ENCODE peak calls at places on chromosomes 13 and 19, in four cellular contexts. One of them, this sample, is unnamed.

GRCh38 chr19:9171393-9171991 is 7.3 kb upstream of the OR7D2 start:
- DNase-seq in germinal center: no peak
- DNase-seq in HuH-7.5: no peak
- DNase-seq in cardiac fibroblast: peak
- DNase-seq in this sample: no peak

GRCh38 chr13:110705356-110705825 is 525 bp downstream of the CARS2 start:
- DNase-seq in HuH-7.5: no peak
- DNase-seq in cardiac fibroblast: no peak
- DNase-seq in germinal center: no peak
- DNase-seq in this sample: peak

GRCh38 chr13:22861958-22862466 is 318.8 kb upstream of the SGCG start:
- DNase-seq in cardiac fibroblast: no peak
- DNase-seq in HuH-7.5: no peak
- DNase-seq in germinal center: no peak
- DNase-seq in this sample: no peak

GRCh38 chr19:10516064-10516385 is 1.2 kb downstream of the S1PR5 start:
- DNase-seq in cardiac fibroblast: no peak
- DNase-seq in germinal center: no peak
- DNase-seq in HuH-7.5: no peak
- DNase-seq in this sample: no peak

GRCh38 chr13:30818323-30818960 is 83.1 kb downstream of the ALOX5AP start:
- DNase-seq in germinal center: no peak
- DNase-seq in HuH-7.5: no peak
- DNase-seq in cardiac fibroblast: peak
- DNase-seq in this sample: peak

GRCh38 chr13:91904597-91904996 is 506.2 kb downstream of the GPC5 start:
- DNase-seq in germinal center: no peak
- DNase-seq in HuH-7.5: no peak
- DNase-seq in cardiac fibroblast: no peak
- DNase-seq in this sample: no peak

GRCh38 chr19:19028526-19028925 is 4.8 kb downstream of the SUGP2 start:
- DNase-seq in germinal center: no peak
- DNase-seq in cardiac fibroblast: no peak
- DNase-seq in HuH-7.5: no peak
- DNase-seq in this sample: no peak

GRCh38 chr13:79282976-79283375 is 123.1 kb downstream of the RBM26 start:
- DNase-seq in cardiac fibroblast: no peak
- DNase-seq in germinal center: no peak
- DNase-seq in HuH-7.5: peak
- DNase-seq in this sample: peak

GRCh38 chr13:44160549-44161278 is 212.9 kb upstream of the SERP2 start:
- DNase-seq in cardiac fibroblast: no peak
- DNase-seq in germinal center: no peak
- DNase-seq in HuH-7.5: no peak
- DNase-seq in this sample: no peak

GRCh38 chr19:3361384-3362216 is 4.8 kb upstream of the NFIC start:
- DNase-seq in germinal center: no peak
- DNase-seq in HuH-7.5: peak
- DNase-seq in cardiac fibroblast: no peak
- DNase-seq in this sample: no peak

GRCh38 chr13:78121459-78122348 is 203.1 kb upstream of the EDNRB start:
- DNase-seq in germinal center: peak
- DNase-seq in cardiac fibroblast: peak
- DNase-seq in HuH-7.5: no peak
- DNase-seq in this sample: peak

GRCh38 chr13:99385161-99385560 is 78.0 kb upstream of the GPR183 start:
- DNase-seq in germinal center: no peak
- DNase-seq in HuH-7.5: no peak
- DNase-seq in cardiac fibroblast: no peak
- DNase-seq in this sample: no peak

GRCh38 chr19:35059006-35059798 is 17.7 kb downstream of the HPN start:
- DNase-seq in HuH-7.5: no peak
- DNase-seq in germinal center: no peak
- DNase-seq in cardiac fibroblast: no peak
- DNase-seq in this sample: no peak

GRCh38 chr19:1251233-1251502 is 2.8 kb downstream of the MIDN start:
- DNase-seq in HuH-7.5: no peak
- DNase-seq in germinal center: peak
- DNase-seq in cardiac fibroblast: peak
- DNase-seq in this sample: peak

GRCh38 chr19:51712461-51713081 is 11.2 kb downstream of the HAS1 start:
- DNase-seq in HuH-7.5: peak
- DNase-seq in germinal center: peak
- DNase-seq in cardiac fibroblast: peak
- DNase-seq in this sample: peak

GRCh38 chr13:61612192-61612591 is 196.5 kb upstream of the PCDH20 start:
- DNase-seq in cardiac fibroblast: no peak
- DNase-seq in germinal center: no peak
- DNase-seq in HuH-7.5: no peak
- DNase-seq in this sample: no peak

GRCh38 chr13:50299546-50300249 is 284.5 kb downstream of the KCNRG start:
- DNase-seq in HuH-7.5: no peak
- DNase-seq in germinal center: no peak
- DNase-seq in cardiac fibroblast: no peak
- DNase-seq in this sample: no peak

GRCh38 chr19:55688422-55689218 is 13.6 kb downstream of the EPN1 start:
- DNase-seq in HuH-7.5: no peak
- DNase-seq in germinal center: no peak
- DNase-seq in cardiac fibroblast: no peak
- DNase-seq in this sample: no peak

GRCh38 chr19:30667746-30668145 is 295.6 kb downstream of the ZNF536 start:
- DNase-seq in germinal center: no peak
- DNase-seq in cardiac fibroblast: no peak
- DNase-seq in HuH-7.5: no peak
- DNase-seq in this sample: no peak

GRCh38 chr19:1140272-1140671 is 33.8 kb downstream of the SBNO2 start:
- DNase-seq in HuH-7.5: no peak
- DNase-seq in cardiac fibroblast: no peak
- DNase-seq in germinal center: no peak
- DNase-seq in this sample: no peak

GRCh38 chr19:35334064-35334753 is 5.2 kb downstream of the CD22 start:
- DNase-seq in HuH-7.5: no peak
- DNase-seq in germinal center: no peak
- DNase-seq in cardiac fibroblast: no peak
- DNase-seq in this sample: no peak

GRCh38 chr13:113981201-113981605 is 7.3 kb upstream of the C13orf46 start:
- DNase-seq in cardiac fibroblast: no peak
- DNase-seq in germinal center: no peak
- DNase-seq in HuH-7.5: no peak
- DNase-seq in this sample: peak

GRCh38 chr19:37867831-37868230 is 38.6 kb downstream of the WDR87 start:
- DNase-seq in HuH-7.5: no peak
- DNase-seq in cardiac fibroblast: peak
- DNase-seq in germinal center: no peak
- DNase-seq in this sample: peak

GRCh38 chr13:110687736-110688135 is 18.2 kb downstream of the CARS2 start:
- DNase-seq in cardiac fibroblast: no peak
- DNase-seq in HuH-7.5: no peak
- DNase-seq in germinal center: no peak
- DNase-seq in this sample: no peak

GRCh38 chr19:4583961-4584669 is 24.6 kb upstream of the SEMA6B start:
- DNase-seq in cardiac fibroblast: peak
- DNase-seq in HuH-7.5: peak
- DNase-seq in germinal center: peak
- DNase-seq in this sample: peak

GRCh38 chr13:95251641-95252040 is 49.6 kb downstream of the ABCC4 start:
- DNase-seq in cardiac fibroblast: no peak
- DNase-seq in germinal center: no peak
- DNase-seq in HuH-7.5: no peak
- DNase-seq in this sample: no peak

GRCh38 chr13:42354246-42355117 is 82.5 kb downstream of the AKAP11 start:
- DNase-seq in cardiac fibroblast: peak
- DNase-seq in germinal center: peak
- DNase-seq in HuH-7.5: no peak
- DNase-seq in this sample: no peak

GRCh38 chr19:35935911-35936737 is at the start of gene LRFN3:
- DNase-seq in cardiac fibroblast: peak
- DNase-seq in germinal center: peak
- DNase-seq in HuH-7.5: peak
- DNase-seq in this sample: peak

GRCh38 chr19:12796146-12797071 is 5.1 kb downstream of the JUNB start:
- DNase-seq in cardiac fibroblast: peak
- DNase-seq in germinal center: peak
- DNase-seq in HuH-7.5: peak
- DNase-seq in this sample: peak

GRCh38 chr19:55251296-55252081 is 7.3 kb downstream of the PPP6R1 start:
- DNase-seq in germinal center: peak
- DNase-seq in cardiac fibroblast: peak
- DNase-seq in HuH-7.5: no peak
- DNase-seq in this sample: peak

GRCh38 chr19:6015841-6016545 is 38.1 kb upstream of the RANBP3 start:
- DNase-seq in HuH-7.5: no peak
- DNase-seq in germinal center: no peak
- DNase-seq in cardiac fibroblast: no peak
- DNase-seq in this sample: no peak

GRCh38 chr19:33290956-33291622 is 11.2 kb downstream of the CEBPA start:
- DNase-seq in cardiac fibroblast: no peak
- DNase-seq in HuH-7.5: no peak
- DNase-seq in germinal center: no peak
- DNase-seq in this sample: peak